ENCODE peak calls at places on chromosomes 13 and 19, in nine cellular contexts. X, S, Q, C, O, H, T, Z and U are unnamed samples.

GRCh38 chr19:1066251-1066747 is 668 bp upstream of the ARHGAP45 start:
- DNase-seq in C (no peak), T (no peak), Z (peak; percentile 48), X (no peak), O (no peak), S (no peak), Q (no peak), H (no peak), U (no peak)

GRCh38 chr13:97222934-97223710 is 989 bp downstream of the MBNL2 start:
- DNase-seq in C (no peak), H (no peak), Z (no peak), S (no peak), O (no peak), X (no peak), Q (no peak), T (no peak), U (no peak)

GRCh38 chr19:29526730-29527499 is 1.1 kb downstream of the VSTM2B start:
- DNase-seq in H (peak; percentile 57), Q (no peak), C (no peak), O (no peak), S (no peak), T (no peak), Z (no peak), X (no peak), U (no peak)

GRCh38 chr13:32443111-32443510 is 15.2 kb upstream of the N4BP2L1 start:
- DNase-seq in C (no peak), O (peak; percentile 67), H (no peak), S (peak; percentile 0), T (no peak), X (no peak), Z (no peak), Q (no peak), U (no peak)

GRCh38 chr13:21240586-21240985 is 64.1 kb downstream of the MRPL57 start:
- DNase-seq in H (no peak), C (no peak), T (peak; percentile 61), S (no peak), Q (peak; percentile 38), Z (peak; percentile 20), X (no peak), O (no peak), U (peak; percentile 1)

GRCh38 chr13:95382411-95382810 is 81.2 kb upstream of the ABCC4 start:
- DNase-seq in T (no peak), O (no peak), Z (no peak), H (no peak), Q (no peak), C (no peak), S (no peak), X (no peak), U (no peak)

GRCh38 chr13:51846756-51847155 is 1.8 kb upstream of the TMEM272 start:
- DNase-seq in C (no peak), Q (no peak), T (no peak), O (no peak), X (no peak), H (no peak), S (no peak), Z (no peak), U (no peak)

GRCh38 chr19:41299046-41299754 is 10.8 kb upstream of the CCDC97 start:
- DNase-seq in C (no peak), O (peak; percentile 56), S (no peak), Q (no peak), X (no peak), T (no peak), H (no peak), Z (no peak), U (no peak)

GRCh38 chr19:53898680-53899341 is 10.3 kb upstream of the CACNG7 start:
- DNase-seq in T (no peak), C (no peak), S (no peak), O (no peak), H (no peak), Z (no peak), Q (no peak), X (no peak), U (no peak)

GRCh38 chr19:9498183-9498902 is at the start of gene ZNF560:
- DNase-seq in C (no peak), T (peak; percentile 3), Q (peak; percentile 52), Z (peak; percentile 58), X (no peak), S (no peak), H (no peak), O (no peak), U (no peak)

GRCh38 chr19:46659151-46660007 is 1.6 kb downstream of the DACT3 start:
- DNase-seq in Q (peak; percentile 46), H (no peak), S (no peak), X (no peak), T (no peak), C (no peak), O (peak; percentile 71), Z (no peak), U (no peak)

GRCh38 chr13:65540064-65540635 is 1690.0 kb downstream of the PCDH9 start:
- DNase-seq in X (no peak), Z (no peak), H (no peak), O (no peak), C (no peak), T (peak; percentile 5), S (no peak), Q (peak; percentile 6), U (peak; percentile 14)

GRCh38 chr13:113205428-113205931 is 3.0 kb downstream of the PCID2 start:
- DNase-seq in T (no peak), C (no peak), X (no peak), H (no peak), Q (peak; percentile 77), O (no peak), S (no peak), Z (no peak), U (no peak)

GRCh38 chr13:106599875-106600797 is 32.2 kb upstream of the ARGLU1 start:
- DNase-seq in H (no peak), S (no peak), Q (peak; percentile 91), Z (no peak), C (no peak), X (no peak), O (no peak), T (peak; percentile 46), U (peak; percentile 0)

GRCh38 chr13:29594310-29594709 is 1.2 kb downstream of the SLC7A1 start:
- DNase-seq in Q (peak; percentile 77), Z (peak; percentile 32), X (no peak), C (no peak), H (peak; percentile 52), O (no peak), T (peak; percentile 55), S (no peak), U (peak; percentile 58)

GRCh38 chr13:20664304-20664703 is 39.2 kb upstream of the IL17D start:
- DNase-seq in S (no peak), T (no peak), C (no peak), H (peak; percentile 18), Q (no peak), O (peak; percentile 58), Z (no peak), X (no peak), U (no peak)

GRCh38 chr19:44925114-44925891 is 10.9 kb downstream of the APOC1 start:
- DNase-seq in H (peak; percentile 25), X (no peak), Z (no peak), T (no peak), O (peak; percentile 95), S (no peak), C (no peak), Q (peak; percentile 19), U (no peak)

GRCh38 chr19:56837892-56838679 is 2.4 kb downstream of the PEG3 start:
- DNase-seq in O (peak; percentile 86), S (no peak), T (no peak), X (no peak), Z (no peak), Q (peak; percentile 83), C (no peak), H (peak; percentile 85), U (peak; percentile 24)

GRCh38 chr19:13557756-13558398 is 51.6 kb upstream of the CACNA1A start:
- DNase-seq in S (no peak), T (no peak), Z (no peak), C (no peak), H (peak; percentile 30), Q (no peak), X (no peak), O (no peak), U (no peak)

GRCh38 chr13:75264611-75265010 is 217.4 kb downstream of the TBC1D4 start:
- DNase-seq in Q (no peak), H (no peak), S (no peak), O (no peak), Z (no peak), T (no peak), X (no peak), C (no peak), U (no peak)

GRCh38 chr19:11345122-11345752 is 831 bp downstream of the TMEM205 start:
- DNase-seq in O (no peak), T (no peak), C (no peak), Z (no peak), Q (no peak), H (no peak), S (no peak), X (no peak), U (no peak)

GRCh38 chr13:33787051-33787591 is 30.8 kb upstream of the RFC3 start:
- DNase-seq in X (no peak), S (no peak), T (no peak), H (no peak), O (no peak), Z (peak; percentile 7), C (no peak), Q (peak; percentile 31), U (no peak)

GRCh38 chr19:51064534-51065220 is at the start of gene KLK13:
- DNase-seq in H (no peak), S (no peak), T (no peak), O (no peak), Z (peak; percentile 29), C (no peak), Q (no peak), X (no peak), U (no peak)

GRCh38 chr19:46350029-46350757 is 3.3 kb downstream of the PPP5C start:
- DNase-seq in H (no peak), S (no peak), T (no peak), Q (no peak), O (no peak), C (no peak), Z (no peak), X (no peak), U (no peak)